ENCODE peak calls at places on chromosomes 2 and 18, in four cellular contexts. R, Z, C and E are unnamed samples.

GRCh38 chr2:205585451-205586045 is 96.8 kb upstream of the NRP2 start:
- DNase-seq in Z (no peak), C (no peak), R (no peak), E (peak; percentile 73)

GRCh38 chr2:17592731-17593409 is 52.4 kb downstream of the VSNL1 start:
- DNase-seq in R (no peak), Z (no peak), C (no peak), E (no peak)

GRCh38 chr2:148130571-148130970 is 109.7 kb downstream of the MBD5 start:
- DNase-seq in Z (no peak), R (no peak), C (peak; percentile 30), E (no peak)

GRCh38 chr2:195696012-195696411 is 39.0 kb downstream of the SLC39A10 start:
- DNase-seq in R (no peak), Z (no peak), C (no peak), E (no peak)

GRCh38 chr2:191319181-191319580 is 74.0 kb downstream of the MYO1B start:
- DNase-seq in Z (no peak), R (no peak), C (peak; percentile 46), E (no peak)

GRCh38 chr2:7044253-7045250 is 127.3 kb downstream of the RNF144A start:
- DNase-seq in C (peak; percentile 75), Z (peak; percentile 46), R (peak; percentile 37), E (no peak)

GRCh38 chr2:32976409-32977063 is 29.8 kb downstream of the LTBP1 start:
- DNase-seq in Z (no peak), R (no peak), C (no peak), E (no peak)

GRCh38 chr2:7209776-7210555 is 292.8 kb downstream of the RNF144A start:
- DNase-seq in R (no peak), C (peak; percentile 23), Z (no peak), E (no peak)

GRCh38 chr2:53315170-53315569 is 452.4 kb upstream of the CHAC2 start:
- DNase-seq in Z (no peak), R (no peak), C (peak; percentile 46), E (no peak)

GRCh38 chr2:12717191-12717987 is 653 bp downstream of the TRIB2 start:
- DNase-seq in Z (peak; percentile 40), C (peak; percentile 78), R (peak; percentile 62), E (peak; percentile 42)

GRCh38 chr2:61492476-61492875 is 21.6 kb upstream of the USP34 start:
- DNase-seq in R (no peak), C (no peak), Z (no peak), E (no peak)

GRCh38 chr2:9547272-9547991 is 8.2 kb downstream of the ADAM17 start:
- DNase-seq in C (no peak), R (no peak), Z (no peak), E (no peak)

GRCh38 chr18:78979058-78979680 is 449 bp upstream of the SALL3 start:
- DNase-seq in R (no peak), Z (no peak), C (no peak), E (no peak)

GRCh38 chr18:24964213-24964612 is 387.8 kb downstream of the ZNF521 start:
- DNase-seq in R (no peak), C (no peak), Z (no peak), E (no peak)

GRCh38 chr2:65934992-65935629 is 499.8 kb upstream of the MEIS1 start:
- DNase-seq in R (no peak), C (no peak), Z (no peak), E (no peak)

GRCh38 chr18:58785171-58785805 is 79.4 kb upstream of the ZNF532 start:
- DNase-seq in R (no peak), C (peak; percentile 85), Z (no peak), E (no peak)

GRCh38 chr2:216142540-216142939 is 33.4 kb downstream of the XRCC5 start:
- DNase-seq in Z (no peak), C (peak; percentile 37), R (no peak), E (no peak)

GRCh38 chr18:446941-447560 is 53.5 kb downstream of the COLEC12 start:
- DNase-seq in C (peak; percentile 66), Z (no peak), R (no peak), E (no peak)

GRCh38 chr2:231361701-231362588 is 33.6 kb upstream of the B3GNT7 start:
- DNase-seq in C (no peak), R (no peak), Z (no peak), E (no peak)

GRCh38 chr2:118639371-118639770 is 208.1 kb downstream of the EN1 start:
- DNase-seq in Z (no peak), C (no peak), R (no peak), E (no peak)

GRCh38 chr2:192749606-192750200 is 555.0 kb upstream of the TMEFF2 start:
- DNase-seq in C (no peak), Z (no peak), R (no peak), E (no peak)

GRCh38 chr18:11095674-11096293 is 53.6 kb downstream of the PIEZO2 start:
- DNase-seq in C (no peak), R (no peak), Z (no peak), E (no peak)

GRCh38 chr2:112876971-112877361 is 34.0 kb upstream of the IL37 start:
- DNase-seq in C (peak; percentile 57), R (no peak), Z (no peak), E (no peak)

GRCh38 chr2:71494523-71495155 is 41.3 kb downstream of the DYSF start:
- DNase-seq in C (no peak), Z (no peak), R (no peak), E (no peak)

GRCh38 chr2:55160422-55160821 is 71.7 kb downstream of the CLHC1 start:
- DNase-seq in C (no peak), R (no peak), Z (no peak), E (no peak)

GRCh38 chr2:44139741-44140140 is 28.9 kb upstream of the PPM1B start:
- DNase-seq in R (no peak), Z (no peak), C (no peak), E (no peak)

GRCh38 chr2:136131961-136132839 is 14.3 kb upstream of the CXCR4 start:
- DNase-seq in R (peak; percentile 65), Z (peak; percentile 60), C (no peak), E (no peak)

GRCh38 chr2:162838141-162838500 is 446 bp downstream of the KCNH7 start:
- DNase-seq in Z (no peak), C (no peak), R (no peak), E (peak; percentile 64)

GRCh38 chr2:205925373-205926337 is 160.3 kb downstream of the INO80D start:
- DNase-seq in Z (peak; percentile 46), R (peak; percentile 52), C (peak; percentile 54), E (peak; percentile 62)

GRCh38 chr2:207423886-207424285 is 105.9 kb upstream of the CREB1 start:
- DNase-seq in Z (peak; percentile 49), R (no peak), C (peak; percentile 87), E (no peak)

GRCh38 chr2:218429951-218430692 is 11.2 kb downstream of the VIL1 start:
- DNase-seq in C (no peak), Z (no peak), R (no peak), E (no peak)

GRCh38 chr2:205546417-205546816 is 135.9 kb upstream of the NRP2 start:
- DNase-seq in C (no peak), R (no peak), Z (no peak), E (no peak)